ENCODE peak calls at places on chromosome 21, in four cellular contexts. One of them, this sample, is unnamed.

GRCh38 chr21:40208206-40208950 is 341.1 kb downstream of the PCP4 start:
- DNase-seq in fibroblast of the aortic adventitia: no peak
- DNase-seq in activated CD4-positive, alpha-beta T cell treated with anti-CD3 and anti-CD28 coated beads, Interleukin-2, amount 50 U/mL, for 1 hour: no peak
- DNase-seq in renal cortical epithelial cell: no peak
- DNase-seq in this sample: no peak

GRCh38 chr21:42498012-42498411 is 2.0 kb upstream of the RSPH1 start:
- DNase-seq in fibroblast of the aortic adventitia: no peak
- DNase-seq in activated CD4-positive, alpha-beta T cell treated with anti-CD3 and anti-CD28 coated beads, Interleukin-2, amount 50 U/mL, for 1 hour: no peak
- DNase-seq in renal cortical epithelial cell: peak
- DNase-seq in this sample: no peak

GRCh38 chr21:41659791-41660560 is 106.9 kb downstream of the RIPK4 start:
- DNase-seq in activated CD4-positive, alpha-beta T cell treated with anti-CD3 and anti-CD28 coated beads, Interleukin-2, amount 50 U/mL, for 1 hour: no peak
- DNase-seq in renal cortical epithelial cell: peak
- DNase-seq in fibroblast of the aortic adventitia: peak
- DNase-seq in this sample: no peak

GRCh38 chr21:14836950-14837349 is 227.8 kb downstream of the NRIP1 start:
- DNase-seq in renal cortical epithelial cell: no peak
- DNase-seq in activated CD4-positive, alpha-beta T cell treated with anti-CD3 and anti-CD28 coated beads, Interleukin-2, amount 50 U/mL, for 1 hour: no peak
- DNase-seq in fibroblast of the aortic adventitia: peak
- DNase-seq in this sample: no peak

GRCh38 chr21:31143021-31143420 is 104.7 kb upstream of the KRTAP19-8 start:
- DNase-seq in activated CD4-positive, alpha-beta T cell treated with anti-CD3 and anti-CD28 coated beads, Interleukin-2, amount 50 U/mL, for 1 hour: no peak
- DNase-seq in fibroblast of the aortic adventitia: no peak
- DNase-seq in renal cortical epithelial cell: peak
- DNase-seq in this sample: no peak

GRCh38 chr21:15732290-15732995 is 2.7 kb downstream of the USP25 start:
- DNase-seq in fibroblast of the aortic adventitia: peak
- DNase-seq in activated CD4-positive, alpha-beta T cell treated with anti-CD3 and anti-CD28 coated beads, Interleukin-2, amount 50 U/mL, for 1 hour: no peak
- DNase-seq in renal cortical epithelial cell: peak
- DNase-seq in this sample: peak

GRCh38 chr21:38567577-38568360 is 69.5 kb upstream of the ERG start:
- DNase-seq in fibroblast of the aortic adventitia: peak
- DNase-seq in activated CD4-positive, alpha-beta T cell treated with anti-CD3 and anti-CD28 coated beads, Interleukin-2, amount 50 U/mL, for 1 hour: no peak
- DNase-seq in renal cortical epithelial cell: no peak
- DNase-seq in this sample: no peak

GRCh38 chr21:36744190-36744559 is 45.3 kb downstream of the SIM2 start:
- DNase-seq in activated CD4-positive, alpha-beta T cell treated with anti-CD3 and anti-CD28 coated beads, Interleukin-2, amount 50 U/mL, for 1 hour: no peak
- DNase-seq in fibroblast of the aortic adventitia: no peak
- DNase-seq in renal cortical epithelial cell: no peak
- DNase-seq in this sample: no peak

GRCh38 chr21:38083534-38083933 is 167.3 kb upstream of the KCNJ6 start:
- DNase-seq in renal cortical epithelial cell: no peak
- DNase-seq in activated CD4-positive, alpha-beta T cell treated with anti-CD3 and anti-CD28 coated beads, Interleukin-2, amount 50 U/mL, for 1 hour: no peak
- DNase-seq in fibroblast of the aortic adventitia: no peak
- DNase-seq in this sample: no peak

GRCh38 chr21:32457962-32458361 is 45.5 kb downstream of the EVA1C start:
- DNase-seq in activated CD4-positive, alpha-beta T cell treated with anti-CD3 and anti-CD28 coated beads, Interleukin-2, amount 50 U/mL, for 1 hour: no peak
- DNase-seq in fibroblast of the aortic adventitia: no peak
- DNase-seq in renal cortical epithelial cell: no peak
- DNase-seq in this sample: no peak

GRCh38 chr21:32753818-32754610 is 17.5 kb downstream of the PAXBP1 start:
- DNase-seq in fibroblast of the aortic adventitia: no peak
- DNase-seq in renal cortical epithelial cell: peak
- DNase-seq in activated CD4-positive, alpha-beta T cell treated with anti-CD3 and anti-CD28 coated beads, Interleukin-2, amount 50 U/mL, for 1 hour: no peak
- DNase-seq in this sample: no peak

GRCh38 chr21:27581168-27581567 is 614.3 kb upstream of the ADAMTS5 start:
- DNase-seq in activated CD4-positive, alpha-beta T cell treated with anti-CD3 and anti-CD28 coated beads, Interleukin-2, amount 50 U/mL, for 1 hour: no peak
- DNase-seq in fibroblast of the aortic adventitia: no peak
- DNase-seq in renal cortical epithelial cell: peak
- DNase-seq in this sample: no peak

GRCh38 chr21:44356636-44357035 is 3.2 kb downstream of the TRPM2 start:
- DNase-seq in renal cortical epithelial cell: peak
- DNase-seq in activated CD4-positive, alpha-beta T cell treated with anti-CD3 and anti-CD28 coated beads, Interleukin-2, amount 50 U/mL, for 1 hour: no peak
- DNase-seq in fibroblast of the aortic adventitia: no peak
- DNase-seq in this sample: no peak

GRCh38 chr21:43613755-43614638 is 45.3 kb downstream of the HSF2BP start:
- DNase-seq in activated CD4-positive, alpha-beta T cell treated with anti-CD3 and anti-CD28 coated beads, Interleukin-2, amount 50 U/mL, for 1 hour: no peak
- DNase-seq in fibroblast of the aortic adventitia: peak
- DNase-seq in renal cortical epithelial cell: no peak
- DNase-seq in this sample: peak

GRCh38 chr21:17513214-17514123 is 626 bp downstream of the CXADR start:
- DNase-seq in renal cortical epithelial cell: no peak
- DNase-seq in activated CD4-positive, alpha-beta T cell treated with anti-CD3 and anti-CD28 coated beads, Interleukin-2, amount 50 U/mL, for 1 hour: peak
- DNase-seq in fibroblast of the aortic adventitia: peak
- DNase-seq in this sample: peak

GRCh38 chr21:29092102-29092959 is 18.9 kb upstream of the CCT8 start:
- DNase-seq in renal cortical epithelial cell: peak
- DNase-seq in fibroblast of the aortic adventitia: peak
- DNase-seq in activated CD4-positive, alpha-beta T cell treated with anti-CD3 and anti-CD28 coated beads, Interleukin-2, amount 50 U/mL, for 1 hour: no peak
- DNase-seq in this sample: no peak

GRCh38 chr21:41638201-41638790 is 128.6 kb downstream of the RIPK4 start:
- DNase-seq in fibroblast of the aortic adventitia: no peak
- DNase-seq in activated CD4-positive, alpha-beta T cell treated with anti-CD3 and anti-CD28 coated beads, Interleukin-2, amount 50 U/mL, for 1 hour: no peak
- DNase-seq in renal cortical epithelial cell: peak
- DNase-seq in this sample: no peak

GRCh38 chr21:41362605-41363369 is 960 bp downstream of the MX2 start:
- DNase-seq in activated CD4-positive, alpha-beta T cell treated with anti-CD3 and anti-CD28 coated beads, Interleukin-2, amount 50 U/mL, for 1 hour: no peak
- DNase-seq in renal cortical epithelial cell: no peak
- DNase-seq in fibroblast of the aortic adventitia: no peak
- DNase-seq in this sample: no peak

GRCh38 chr21:45698493-45698947 is 55.0 kb downstream of the PCBP3 start:
- DNase-seq in renal cortical epithelial cell: peak
- DNase-seq in activated CD4-positive, alpha-beta T cell treated with anti-CD3 and anti-CD28 coated beads, Interleukin-2, amount 50 U/mL, for 1 hour: no peak
- DNase-seq in fibroblast of the aortic adventitia: peak
- DNase-seq in this sample: no peak

GRCh38 chr21:44844256-44844655 is 26.4 kb upstream of the SUMO3 start:
- DNase-seq in renal cortical epithelial cell: no peak
- DNase-seq in activated CD4-positive, alpha-beta T cell treated with anti-CD3 and anti-CD28 coated beads, Interleukin-2, amount 50 U/mL, for 1 hour: no peak
- DNase-seq in fibroblast of the aortic adventitia: no peak
- DNase-seq in this sample: no peak

GRCh38 chr21:14356771-14357170 is 26.2 kb downstream of the HSPA13 start:
- DNase-seq in renal cortical epithelial cell: no peak
- DNase-seq in activated CD4-positive, alpha-beta T cell treated with anti-CD3 and anti-CD28 coated beads, Interleukin-2, amount 50 U/mL, for 1 hour: no peak
- DNase-seq in fibroblast of the aortic adventitia: peak
- DNase-seq in this sample: no peak

GRCh38 chr21:42367379-42368165 is 1.2 kb upstream of the TFF1 start:
- DNase-seq in activated CD4-positive, alpha-beta T cell treated with anti-CD3 and anti-CD28 coated beads, Interleukin-2, amount 50 U/mL, for 1 hour: no peak
- DNase-seq in renal cortical epithelial cell: no peak
- DNase-seq in fibroblast of the aortic adventitia: no peak
- DNase-seq in this sample: no peak

GRCh38 chr21:28871388-28872015 is 121.2 kb downstream of the LTN1 start:
- DNase-seq in fibroblast of the aortic adventitia: peak
- DNase-seq in activated CD4-positive, alpha-beta T cell treated with anti-CD3 and anti-CD28 coated beads, Interleukin-2, amount 50 U/mL, for 1 hour: no peak
- DNase-seq in renal cortical epithelial cell: peak
- DNase-seq in this sample: no peak

GRCh38 chr21:26732442-26733221 is 112.6 kb downstream of the ADAMTS1 start:
- DNase-seq in renal cortical epithelial cell: peak
- DNase-seq in fibroblast of the aortic adventitia: peak
- DNase-seq in activated CD4-positive, alpha-beta T cell treated with anti-CD3 and anti-CD28 coated beads, Interleukin-2, amount 50 U/mL, for 1 hour: peak
- DNase-seq in this sample: no peak

GRCh38 chr21:25759573-25759972 is 24.8 kb downstream of the GABPA start:
- DNase-seq in renal cortical epithelial cell: peak
- DNase-seq in activated CD4-positive, alpha-beta T cell treated with anti-CD3 and anti-CD28 coated beads, Interleukin-2, amount 50 U/mL, for 1 hour: no peak
- DNase-seq in fibroblast of the aortic adventitia: peak
- DNase-seq in this sample: no peak

GRCh38 chr21:24514081-24514733 is 1093.1 kb downstream of the MRPL39 start:
- DNase-seq in renal cortical epithelial cell: peak
- DNase-seq in fibroblast of the aortic adventitia: no peak
- DNase-seq in activated CD4-positive, alpha-beta T cell treated with anti-CD3 and anti-CD28 coated beads, Interleukin-2, amount 50 U/mL, for 1 hour: no peak
- DNase-seq in this sample: no peak

GRCh38 chr21:46048926-46049889 is 48.7 kb upstream of the COL6A2 start:
- DNase-seq in activated CD4-positive, alpha-beta T cell treated with anti-CD3 and anti-CD28 coated beads, Interleukin-2, amount 50 U/mL, for 1 hour: no peak
- DNase-seq in renal cortical epithelial cell: no peak
- DNase-seq in fibroblast of the aortic adventitia: peak
- DNase-seq in this sample: no peak

This sample was measured in GM06990.